ENCODE peak calls at places on chromosome 2, in five cellular contexts. K, U, O, W and B are unnamed samples.

GRCh38 chr2:146890491-146890890 is 954.3 kb upstream of the ACVR2A start:
- DNase-seq in K (no peak), W (no peak), O (no peak), U (no peak), B (no peak)

GRCh38 chr2:61959381-61960293 is 54.2 kb downstream of the COMMD1 start:
- DNase-seq in O (peak), U (no peak), W (no peak), K (no peak), B (no peak)

GRCh38 chr2:10536569-10537133 is 88.5 kb upstream of the ODC1 start:
- DNase-seq in W (no peak), U (no peak), K (no peak), O (no peak), B (no peak)

GRCh38 chr2:69742170-69742952 is 427 bp downstream of the ANXA4 start:
- DNase-seq in U (no peak), K (no peak), W (peak), O (no peak), B (peak)

GRCh38 chr2:99198103-99198841 is 17.3 kb downstream of the MRPL30 start:
- DNase-seq in K (no peak), O (peak), W (no peak), U (no peak), B (no peak)

GRCh38 chr2:151027147-151027546 is 234.5 kb downstream of the RBM43 start:
- DNase-seq in W (no peak), O (no peak), K (no peak), U (no peak), B (peak)

GRCh38 chr2:127371037-127371436 is 16.7 kb downstream of the MAP3K2 start:
- DNase-seq in K (no peak), U (no peak), O (no peak), W (peak), B (no peak)

GRCh38 chr2:128819092-128819491 is 500.4 kb upstream of the HS6ST1 start:
- DNase-seq in W (no peak), O (no peak), K (no peak), U (no peak), B (no peak)

GRCh38 chr2:28449489-28450395 is 46.1 kb upstream of the PLB1 start:
- DNase-seq in O (peak), U (no peak), W (no peak), K (no peak), B (peak)

GRCh38 chr2:10359246-10359645 is 56.5 kb downstream of the HPCAL1 start:
- DNase-seq in W (no peak), K (peak), O (no peak), U (no peak), B (no peak)

GRCh38 chr2:753123-753522 is 75.9 kb upstream of the TMEM18 start:
- DNase-seq in K (no peak), W (no peak), U (no peak), O (no peak), B (no peak)

GRCh38 chr2:12488365-12488972 is 228.3 kb upstream of the TRIB2 start:
- DNase-seq in U (no peak), W (peak), O (no peak), K (no peak), B (no peak)

GRCh38 chr2:3597567-3597966 is 2.7 kb downstream of the COLEC11 start:
- DNase-seq in K (no peak), W (no peak), O (no peak), U (no peak), B (no peak)

GRCh38 chr2:218261424-218262273 is 834 bp downstream of the GPBAR1 start:
- DNase-seq in W (no peak), K (peak), U (no peak), O (peak), B (no peak)

GRCh38 chr2:63861220-63861822 is 19.6 kb downstream of the UGP2 start:
- DNase-seq in U (no peak), K (peak), W (peak), O (peak), B (peak)

GRCh38 chr2:160006466-160006865 is 55.9 kb downstream of the PLA2R1 start:
- DNase-seq in K (no peak), U (no peak), O (peak), W (no peak), B (peak)

GRCh38 chr2:237865623-237866041 is 6.2 kb downstream of the RAMP1 start:
- DNase-seq in U (no peak), W (no peak), O (no peak), K (no peak), B (no peak)

GRCh38 chr2:10771786-10772185 is 40.8 kb downstream of the PDIA6 start:
- DNase-seq in K (no peak), W (no peak), O (no peak), U (no peak), B (no peak)

GRCh38 chr2:160494243-160494642 is 636 bp upstream of the RBMS1 start:
- DNase-seq in W (no peak), O (peak), U (no peak), K (no peak), B (peak)

GRCh38 chr2:215535726-215536125 is 99.9 kb upstream of the FN1 start:
- DNase-seq in U (no peak), K (no peak), W (no peak), O (no peak), B (peak)

GRCh38 chr2:71647346-71647745 is 194.0 kb downstream of the DYSF start:
- DNase-seq in U (no peak), W (no peak), K (no peak), O (no peak), B (peak)

GRCh38 chr2:184178229-184178628 is 420.1 kb upstream of the ZNF804A start:
- DNase-seq in U (no peak), K (no peak), W (no peak), O (no peak), B (no peak)

GRCh38 chr2:85843543-85843942 is 45.2 kb downstream of the ST3GAL5 start:
- DNase-seq in O (no peak), W (no peak), U (no peak), K (peak), B (peak)

GRCh38 chr2:134334542-134335353 is 80.9 kb downstream of the MGAT5 start:
- DNase-seq in U (no peak), K (no peak), O (no peak), W (no peak), B (no peak)

GRCh38 chr2:145028055-145028630 is 508.2 kb upstream of the ZEB2 start:
- DNase-seq in K (no peak), O (no peak), U (no peak), W (no peak), B (no peak)

GRCh38 chr2:26873584-26873983 is 25.7 kb downstream of the DPYSL5 start:
- DNase-seq in O (no peak), U (no peak), W (no peak), K (no peak), B (no peak)
- TF ChIP-seq CTCF in O (no peak), U (no peak), W (no peak), K (no peak), B (no peak)

GRCh38 chr2:48948400-48949110 is 193.0 kb upstream of the LHCGR start:
- DNase-seq in O (no peak), K (no peak), U (no peak), W (no peak), B (no peak)
- H3K4me3 ChIP-seq in O (no peak), K (no peak), U (no peak), W (no peak), B (no peak)

DNA sequence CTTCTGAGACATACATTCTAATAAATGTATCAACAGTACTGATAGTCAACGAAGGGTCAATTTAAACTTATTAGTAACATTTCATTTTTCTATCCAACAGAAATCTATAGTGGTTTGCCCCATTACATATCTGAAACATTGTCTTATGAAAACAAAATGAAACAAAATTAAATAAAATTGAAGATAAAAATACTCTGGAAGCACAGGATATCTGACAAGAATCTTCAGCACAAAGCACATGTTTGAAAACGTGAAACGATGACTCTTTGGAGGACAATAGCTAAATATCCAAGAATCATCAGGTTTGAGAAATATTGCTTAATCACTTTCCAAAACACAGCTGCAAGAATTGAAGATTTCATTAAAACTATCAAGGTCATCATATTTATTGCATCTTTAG is 70.9 kb upstream of the FAM124B start:
- DNase-seq in K (no peak), W (no peak), O (no peak), U (no peak), B (no peak)
- TF ChIP-seq CTCF in K (no peak), W (no peak), O (no peak), U (no peak), B (no peak)

DNA sequence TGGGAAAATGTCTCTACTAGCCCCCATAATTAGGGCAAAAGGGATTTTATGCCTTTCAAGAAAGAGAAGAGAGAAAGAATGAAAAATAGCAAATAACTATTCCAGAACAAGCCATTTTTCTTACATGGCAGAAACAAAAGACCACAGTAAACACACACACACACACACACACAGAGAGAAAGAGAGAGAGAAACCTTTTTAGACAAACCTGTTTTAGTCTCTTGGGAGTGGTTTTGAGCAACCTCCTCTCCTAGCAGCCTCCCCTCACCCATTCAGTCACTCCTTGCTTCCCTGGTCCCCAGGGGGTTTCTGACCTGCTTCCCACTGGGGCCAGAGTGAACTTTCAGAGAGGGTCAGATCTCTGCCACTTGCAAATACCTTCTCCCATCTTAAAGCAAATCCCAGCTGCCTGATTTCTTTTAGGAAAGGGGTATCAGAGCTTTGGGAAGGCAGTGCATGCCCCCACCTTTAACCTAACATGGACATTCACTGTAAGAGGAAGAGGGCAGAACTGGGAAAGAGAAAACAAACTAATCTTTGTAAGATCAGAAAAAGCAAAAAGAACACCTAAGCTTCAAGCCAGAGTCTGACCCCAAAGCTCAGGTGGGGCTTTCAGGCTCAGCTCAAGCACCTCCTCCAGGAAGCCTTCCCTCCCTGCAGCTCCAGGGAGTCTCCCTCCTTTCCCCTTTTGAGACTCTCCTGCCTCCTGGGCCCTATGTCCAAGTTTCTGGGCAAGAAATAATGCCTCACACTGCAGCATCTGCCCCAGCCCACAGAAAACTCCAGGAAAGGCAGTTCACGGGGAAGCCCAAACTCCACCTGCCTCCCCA is 2.8 kb downstream of the SDC1 start:
- DNase-seq in U (no peak), K (no peak), W (no peak), O (no peak), B (no peak)
- H3K4me3 ChIP-seq in U (no peak), K (no peak), W (no peak), O (no peak), B (no peak)

DNA sequence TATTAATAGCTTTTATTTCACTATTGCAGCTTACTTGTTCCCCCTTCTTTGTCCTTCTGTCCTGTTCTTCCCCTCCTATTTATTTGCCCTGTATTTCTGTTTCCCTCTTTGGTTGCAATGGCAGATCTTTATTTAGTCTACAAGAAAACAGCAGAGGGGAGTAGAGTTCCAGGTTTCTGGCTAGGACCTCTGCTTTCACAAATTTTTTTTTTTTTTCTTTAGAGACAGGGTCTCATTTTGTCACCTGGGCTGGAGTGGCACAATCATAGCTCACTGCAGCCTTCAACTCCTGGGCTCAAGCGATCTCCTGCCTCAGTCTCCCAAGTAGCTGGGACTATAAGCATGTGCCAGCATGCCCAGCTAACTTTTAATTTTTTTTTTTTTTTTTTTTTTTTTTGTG is 188.1 kb upstream of the SPRED2 start:
- DNase-seq in U (no peak), O (no peak), W (no peak), K (no peak), B (peak)
- TF ChIP-seq CTCF in U (no peak), O (peak), W (no peak), K (no peak), B (peak)

GRCh38 chr2:240820607-240821428 is 799 bp upstream of the KIF1A start:
- DNase-seq in W (no peak), O (peak), K (peak), U (peak), B (no peak)

GRCh38 chr2:240818543-240819403 is 1.2 kb downstream of the KIF1A start:
- DNase-seq in U (peak), O (peak), W (no peak), K (peak), B (no peak)

GRCh38 chr2:240820014-240820606 is at the start of gene KIF1A:
- DNase-seq in K (peak), U (peak), W (no peak), O (peak), B (no peak)

GRCh38 chr2:240818293-240818542 is 1.8 kb downstream of the KIF1A start:
- DNase-seq in O (no peak), K (no peak), W (no peak), U (no peak), B (no peak)

DNA sequence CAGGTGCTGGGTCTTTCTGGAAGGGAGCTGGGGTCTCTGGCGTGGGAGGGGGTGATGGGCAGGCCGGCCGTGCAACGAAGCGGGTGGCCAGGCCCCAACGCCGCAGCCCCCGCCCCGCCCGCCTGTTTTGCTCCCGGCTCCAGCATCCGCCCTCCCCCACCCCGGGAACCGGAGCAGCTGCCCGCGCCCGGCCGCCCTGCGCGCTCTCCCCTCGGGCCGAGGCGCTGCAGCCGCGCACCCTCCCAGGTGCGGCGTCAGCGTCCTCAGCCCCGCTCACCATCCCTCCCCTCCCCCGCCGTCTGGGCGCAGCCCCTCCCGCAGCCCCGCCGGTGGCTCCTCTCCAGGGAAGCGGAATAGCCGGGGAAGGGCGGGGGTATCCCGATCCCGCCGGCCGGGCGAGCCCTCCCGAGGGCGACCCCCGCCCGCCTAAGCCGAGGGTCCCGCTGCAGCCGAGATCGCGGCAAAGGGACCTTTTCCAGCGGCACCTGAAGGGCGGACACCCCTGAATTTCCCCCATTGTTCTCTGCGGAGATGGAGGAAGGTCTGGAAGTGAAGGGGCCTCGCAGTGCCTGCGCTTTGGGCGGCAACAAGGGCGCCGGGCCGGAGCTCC is 510 bp downstream of the KIF1A start:
- DNase-seq in U (peak), O (peak), W (no peak), K (peak), B (no peak)
- H3K4me3 ChIP-seq in U (peak), O (peak), W (peak), K (peak), B (no peak)

GRCh38 chr2:47437287-47437686 is 34.3 kb downstream of the MSH2 start:
- DNase-seq in U (no peak), W (no peak), K (no peak), O (peak), B (peak)
- TF ChIP-seq CTCF in U (peak), W (peak), K (peak), O (peak), B (peak)

DNA sequence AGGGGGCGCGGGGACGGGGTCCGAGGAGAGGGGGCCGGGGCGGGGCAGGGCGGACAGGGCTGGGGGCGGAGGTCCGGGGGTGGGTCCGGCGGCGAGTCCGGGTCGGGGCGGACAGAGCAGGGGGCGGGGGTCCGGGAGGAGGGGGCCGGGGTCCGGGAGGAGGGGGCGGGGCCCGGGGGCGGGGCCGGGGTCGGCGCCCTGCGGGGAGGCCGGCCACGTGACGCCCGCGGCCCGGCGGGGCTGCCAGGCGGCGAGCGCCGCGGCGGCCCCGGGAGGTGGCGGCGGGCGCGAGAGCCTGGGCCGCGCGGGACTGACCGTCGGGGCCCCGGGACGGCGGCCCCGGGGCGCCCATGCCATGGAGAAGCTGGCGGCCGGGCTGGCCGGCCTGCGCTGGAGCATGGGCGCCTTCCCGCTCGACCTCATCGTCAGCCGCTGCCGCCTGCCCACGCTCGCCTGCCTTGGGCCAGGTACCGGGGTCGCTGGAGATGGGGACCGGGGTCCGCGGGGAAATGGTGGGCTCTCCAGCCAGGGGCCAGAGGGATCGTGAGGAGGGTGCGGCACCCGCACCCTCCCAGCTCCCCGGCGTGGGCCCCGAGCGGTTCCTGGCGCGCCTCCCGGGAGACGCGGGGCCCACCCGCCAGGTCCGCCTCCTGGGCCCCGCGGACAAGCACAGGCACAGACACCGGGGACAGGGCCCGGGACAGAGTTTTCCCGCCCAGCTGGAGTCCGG is at the start of gene GAREM2:
- DNase-seq in W (no peak), U (no peak), K (peak), O (peak), B (no peak)
- H3K4me3 ChIP-seq in W (peak), U (peak), K (peak), O (peak), B (peak)